ENCODE peak calls at places on chromosome X, in five cellular contexts. V, T, W, P and O are unnamed samples.

GRCh38 chrX:151816914-151817313 is 82.4 kb downstream of the CNGA2 start:
- DNase-seq in T (no peak), V (no peak), W (no peak), P (no peak), O (no peak)

GRCh38 chrX:108090474-108091265 is 672 bp downstream of the PSMD10 start:
- DNase-seq in V (no peak), T (no peak), W (no peak), P (peak; percentile 56), O (no peak)

GRCh38 chrX:101229155-101229554 is 9.6 kb downstream of the DRP2 start:
- DNase-seq in P (no peak), W (peak; percentile 24), T (no peak), V (no peak), O (no peak)

GRCh38 chrX:104166735-104167436 is 633 bp downstream of the FAM199X start:
- DNase-seq in W (no peak), V (no peak), T (peak; percentile 17), P (peak; percentile 4), O (no peak)

GRCh38 chrX:133374874-133375387 is 40.4 kb downstream of the GPC4 start:
- DNase-seq in W (no peak), V (no peak), T (no peak), P (no peak), O (no peak)

GRCh38 chrX:17414839-17415238 is 39.8 kb downstream of the NHS start:
- DNase-seq in V (no peak), W (no peak), T (peak; percentile 25), P (no peak), O (no peak)

GRCh38 chrX:6225307-6226052 is 3.2 kb downstream of the NLGN4X start:
- DNase-seq in P (no peak), V (no peak), W (no peak), T (no peak), O (no peak)

GRCh38 chrX:115191490-115192243 is 2.5 kb downstream of the RBMXL3 start:
- DNase-seq in W (no peak), V (no peak), P (no peak), T (no peak), O (no peak)

GRCh38 chrX:153687121-153688039 is at the start of gene SLC6A8:
- DNase-seq in V (no peak), W (no peak), T (peak; percentile 77), P (peak; percentile 42), O (no peak)

GRCh38 chrX:111200327-111200726 is 70.0 kb downstream of the CAPN6 start:
- DNase-seq in T (no peak), V (no peak), W (no peak), P (no peak), O (no peak)

GRCh38 chrX:11328134-11328533 is 34.9 kb downstream of the AMELX start:
- DNase-seq in V (no peak), P (no peak), T (no peak), W (no peak), O (no peak)

GRCh38 chrX:47200385-47201150 is 6.9 kb downstream of the UBA1 start:
- DNase-seq in V (no peak), W (no peak), T (no peak), P (peak; percentile 48), O (no peak)
- TF ChIP-seq CTCF in V (no peak), W (peak; percentile 28), T (no peak), P (no peak), O (no peak)

GRCh38 chrX:13902406-13902805 is 85.5 kb upstream of the GPM6B start:
- DNase-seq in V (no peak), T (no peak), W (no peak), P (no peak), O (no peak)

GRCh38 chrX:13900351-13900750 is 83.5 kb upstream of the GPM6B start:
- DNase-seq in V (no peak), T (no peak), P (no peak), W (no peak), O (no peak)

GRCh38 chrX:13901354-13901753 is 84.5 kb upstream of the GPM6B start:
- DNase-seq in T (no peak), P (no peak), V (no peak), W (no peak), O (no peak)

GRCh38 chrX:13906103-13906502 is 89.2 kb upstream of the GPM6B start:
- DNase-seq in W (no peak), V (no peak), T (no peak), P (no peak), O (no peak)

GRCh38 chrX:13903405-13903804 is 86.5 kb upstream of the GPM6B start:
- DNase-seq in P (no peak), W (peak; percentile 68), V (no peak), T (no peak), O (no peak)
- TF ChIP-seq CTCF in P (no peak), W (no peak), V (no peak), T (no peak), O (no peak)

GRCh38 chrX:112367065-112367464 is 284.5 kb upstream of the TRPC5 start:
- DNase-seq in P (no peak), V (no peak), W (no peak), T (no peak), O (no peak)
- TF ChIP-seq CTCF in P (no peak), V (no peak), W (no peak), T (no peak), O (no peak)

GRCh38 chrX:43505759-43506158 is 150.3 kb upstream of the MAOA start:
- DNase-seq in W (no peak), T (no peak), P (no peak), V (no peak), O (no peak)

GRCh38 chrX:43504394-43504793 is 151.7 kb upstream of the MAOA start:
- DNase-seq in T (no peak), P (no peak), W (no peak), V (no peak), O (no peak)

GRCh38 chrX:43500996-43501694 is 155.0 kb upstream of the MAOA start:
- DNase-seq in P (no peak), T (no peak), V (no peak), W (no peak), O (no peak)

DNA sequence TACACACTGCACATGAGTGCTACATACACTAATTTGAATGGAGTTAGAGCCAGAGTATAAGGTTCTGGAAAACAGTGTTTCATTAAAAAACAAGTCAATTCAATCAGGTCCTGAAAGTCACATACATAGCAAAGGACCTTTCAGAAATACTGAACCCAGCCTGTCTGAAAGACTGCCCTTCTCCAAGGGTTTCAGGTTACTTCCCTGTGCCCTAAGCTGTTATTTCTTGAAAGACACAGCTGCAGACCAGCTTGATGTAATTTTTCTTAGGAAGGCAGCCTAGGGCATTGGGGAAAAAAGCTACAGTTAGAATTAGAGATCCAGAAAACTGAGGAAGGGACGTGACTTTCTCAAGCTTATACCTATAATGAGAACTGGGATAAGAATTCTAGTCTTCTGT is 155.9 kb upstream of the MAOA start:
- DNase-seq in P (no peak), W (no peak), T (no peak), V (no peak), O (no peak)
- TF ChIP-seq CTCF in P (no peak), W (no peak), T (no peak), V (no peak), O (no peak)

GRCh38 chrX:123876844-123877243 is 17.0 kb downstream of the XIAP start:
- DNase-seq in V (no peak), W (no peak), P (no peak), T (no peak), O (no peak)
- TF ChIP-seq CTCF in V (no peak), W (no peak), P (no peak), T (no peak), O (no peak)